ENCODE peak calls at places on chromosomes 6 and 20, in six cellular contexts. J is adrenal gland, L is IMR-90, U is AG04449, V is MM.1S, E is thyroid gland. S is an unnamed sample.

GRCh38 chr6:136225496-136225895 is 24.6 kb downstream of the MTFR2 start:
- DNase-seq in E (no peak), U (no peak), L (peak), V (no peak), J (no peak), S (no peak)

GRCh38 chr6:142378138-142378875 is 76.5 kb downstream of the ADGRG6 start:
- DNase-seq in E (peak), J (no peak), L (peak), U (no peak), V (no peak), S (no peak)

GRCh38 chr6:41371992-41372525 is 36.7 kb downstream of the NCR2 start:
- DNase-seq in L (no peak), J (peak), E (peak), V (no peak), U (no peak), S (no peak)

GRCh38 chr6:111683126-111683525 is 77.4 kb upstream of the TRAF3IP2 start:
- DNase-seq in L (no peak), J (no peak), U (no peak), E (no peak), V (no peak), S (no peak)

GRCh38 chr6:54299542-54300269 is 8.5 kb upstream of the TINAG start:
- DNase-seq in U (no peak), E (no peak), L (peak), J (no peak), V (no peak), S (no peak)

GRCh38 chr6:157096522-157096921 is 226.8 kb downstream of the TMEM242 start:
- DNase-seq in E (peak), V (no peak), L (no peak), U (no peak), J (no peak), S (no peak)

GRCh38 chr20:1467355-1468116 is 887 bp upstream of the NSFL1C start:
- DNase-seq in V (no peak), E (peak), J (no peak), U (no peak), L (no peak), S (no peak)

GRCh38 chr20:45450097-45450818 is 19.3 kb upstream of the WFDC2 start:
- DNase-seq in J (no peak), L (peak), E (no peak), U (no peak), V (peak), S (peak)

GRCh38 chr6:70590387-70590786 is 23.7 kb downstream of the SDHAF4 start:
- DNase-seq in V (no peak), E (no peak), U (no peak), J (no peak), L (no peak), S (no peak)

GRCh38 chr6:5937936-5938706 is 68.6 kb downstream of the NRN1 start:
- DNase-seq in L (no peak), U (no peak), E (no peak), J (no peak), V (no peak), S (no peak)

GRCh38 chr6:115613488-115613887 is 447.2 kb downstream of the FRK start:
- DNase-seq in L (peak), E (no peak), J (no peak), U (peak), V (no peak), S (no peak)

GRCh38 chr6:118965843-118966242 is 30.9 kb upstream of the MCM9 start:
- DNase-seq in J (no peak), E (no peak), L (no peak), U (no peak), V (no peak), S (no peak)

GRCh38 chr6:53651149-53651763 is 14.3 kb downstream of the KLHL31 start:
- DNase-seq in U (peak), J (peak), L (peak), E (peak), V (peak), S (peak)

GRCh38 chr6:71967436-71967835 is 81.1 kb downstream of the RIMS1 start:
- DNase-seq in U (peak), V (no peak), E (no peak), J (no peak), L (peak), S (no peak)

GRCh38 chr6:15751721-15752350 is 89.0 kb upstream of the DTNBP1 start:
- DNase-seq in L (no peak), E (no peak), J (no peak), U (no peak), V (no peak), S (no peak)

GRCh38 chr6:161107779-161108380 is 116.3 kb downstream of the MAP3K4 start:
- DNase-seq in J (no peak), E (no peak), L (no peak), U (no peak), V (no peak), S (no peak)

GRCh38 chr6:3912366-3913076 is 63.3 kb downstream of the FAM50B start:
- DNase-seq in L (peak), U (no peak), E (no peak), J (no peak), V (no peak), S (no peak)

GRCh38 chr6:157374889-157375443 is 6.0 kb upstream of the ZDHHC14 start:
- DNase-seq in U (no peak), V (no peak), J (no peak), L (no peak), E (no peak), S (no peak)

GRCh38 chr20:23530937-23531567 is 37.2 kb downstream of the CST9L start:
- DNase-seq in L (no peak), J (no peak), E (no peak), U (no peak), V (peak), S (peak)

GRCh38 chr6:13742961-13743735 is 31.5 kb upstream of the RANBP9 start:
- DNase-seq in E (no peak), J (no peak), L (no peak), V (no peak), U (no peak), S (no peak)

GRCh38 chr6:153435787-153436186 is 304.7 kb upstream of the RGS17 start:
- DNase-seq in U (no peak), E (no peak), L (no peak), J (no peak), V (no peak), S (no peak)

GRCh38 chr20:35311409-35311808 is 19.2 kb upstream of the FAM83C start:
- DNase-seq in U (no peak), V (no peak), J (no peak), L (peak), E (no peak), S (no peak)

GRCh38 chr6:20312581-20312980 is 89.1 kb upstream of the E2F3 start:
- DNase-seq in E (no peak), U (no peak), L (peak), J (no peak), V (no peak), S (no peak)

GRCh38 chr6:82963527-82963926 is 102.1 kb downstream of the UBE3D start:
- DNase-seq in L (no peak), U (no peak), J (no peak), E (no peak), V (no peak), S (no peak)

GRCh38 chr6:128368213-128369000 is 152.0 kb downstream of the PTPRK start:
- DNase-seq in E (no peak), V (no peak), U (no peak), J (no peak), L (no peak), S (no peak)

GRCh38 chr20:61414455-61414991 is 162.5 kb downstream of the CDH4 start:
- DNase-seq in J (no peak), E (no peak), V (no peak), U (no peak), L (no peak), S (no peak)

GRCh38 chr20:4135385-4136077 is 120.2 kb upstream of the RNF24 start:
- DNase-seq in L (peak), V (no peak), E (no peak), J (peak), U (peak), S (no peak)

GRCh38 chr6:14105547-14105946 is 12.0 kb upstream of the CD83 start:
- DNase-seq in U (no peak), L (no peak), V (no peak), J (no peak), E (no peak), S (no peak)

GRCh38 chr6:158321960-158322359 is 9.7 kb downstream of the TULP4 start:
- DNase-seq in J (no peak), U (no peak), V (no peak), E (no peak), L (peak), S (no peak)

GRCh38 chr6:139588076-139588639 is 213.7 kb upstream of the CITED2 start:
- DNase-seq in V (no peak), E (peak), U (no peak), L (peak), J (peak), S (no peak)

GRCh38 chr6:151089916-151090443 is 149.8 kb upstream of the AKAP12 start:
- DNase-seq in E (no peak), L (no peak), J (no peak), V (no peak), U (no peak), S (no peak)

GRCh38 chr20:18034039-18034438 is 23.7 kb downstream of the OVOL2 start:
- DNase-seq in L (no peak), J (no peak), E (no peak), V (no peak), U (no peak), S (no peak)

GRCh38 chr6:42929928-42930360 is 664 bp downstream of the CNPY3 start:
- DNase-seq in E (no peak), J (peak), U (peak), V (peak), L (peak), S (peak)

GRCh38 chr6:137906020-137906472 is 39.0 kb downstream of the TNFAIP3 start:
- DNase-seq in L (no peak), E (no peak), V (no peak), U (no peak), J (no peak), S (no peak)

GRCh38 chr6:137903933-137904821 is 37.1 kb downstream of the TNFAIP3 start:
- DNase-seq in E (no peak), U (no peak), L (peak), V (no peak), J (no peak), S (peak)

GRCh38 chr6:137909533-137909932 is 42.5 kb downstream of the TNFAIP3 start:
- DNase-seq in L (no peak), U (no peak), V (no peak), E (no peak), J (no peak), S (no peak)

GRCh38 chr6:137904822-137905617 is 38.0 kb downstream of the TNFAIP3 start:
- DNase-seq in V (no peak), L (no peak), U (no peak), J (no peak), E (no peak), S (no peak)

GRCh38 chr6:137907170-137907569 is 40.1 kb downstream of the TNFAIP3 start:
- DNase-seq in V (no peak), E (no peak), L (no peak), U (no peak), J (no peak), S (no peak)
- H3K4me3 ChIP-seq in V (no peak), E (no peak), L (no peak), U (no peak), J (no peak), S (no peak)

DNA sequence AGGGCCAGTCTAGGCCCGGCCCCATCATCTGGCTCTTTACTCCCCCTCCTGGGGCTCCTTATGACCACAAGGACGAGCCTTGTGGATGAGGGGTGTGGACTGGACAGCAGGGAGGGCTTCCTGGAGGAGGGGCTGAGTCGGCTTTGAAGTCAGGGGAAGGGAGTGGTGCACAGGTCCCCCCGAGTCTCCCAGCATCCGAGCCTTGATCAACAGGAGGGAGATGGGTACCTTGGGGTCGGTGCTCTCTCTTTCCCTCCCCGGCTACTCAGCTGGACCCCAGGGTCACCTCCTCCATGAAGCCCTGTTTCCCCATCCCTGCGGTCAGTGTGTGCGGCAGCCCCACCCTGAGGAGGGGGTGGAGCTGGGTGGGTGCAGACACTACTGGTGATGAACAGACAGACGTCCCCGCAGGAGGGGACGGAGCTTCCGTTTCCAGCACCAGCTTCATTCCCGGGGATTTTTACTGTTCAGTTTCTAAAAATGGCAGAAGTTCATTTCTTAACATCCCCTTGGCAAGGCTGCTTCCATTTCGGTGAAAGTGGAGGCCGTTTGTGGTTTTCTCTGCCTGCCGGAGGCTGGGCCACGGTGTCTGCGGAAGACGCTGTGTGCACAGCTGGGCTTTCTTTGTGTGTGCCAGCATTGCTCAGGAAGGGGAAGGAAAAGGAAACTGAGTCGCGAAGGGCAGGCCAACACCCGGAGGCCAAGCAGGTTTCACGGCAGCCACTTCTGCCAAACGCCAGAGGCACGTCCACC is 19.6 kb downstream of the NTSR1 start:
- DNase-seq in E (no peak), J (no peak), U (no peak), V (peak), L (no peak), S (peak)
- H3K4me3 ChIP-seq in E (no peak), J (no peak), U (no peak), V (no peak), L (no peak), S (peak)

GRCh38 chr6:24911983-24912382 is 23.8 kb downstream of the RIPOR2 start:
- DNase-seq in E (no peak), L (no peak), J (no peak), U (no peak), V (no peak), S (no peak)
- H3K4me3 ChIP-seq in E (no peak), L (peak), J (no peak), U (no peak), V (no peak), S (no peak)

GRCh38 chr20:51011479-51011878 is 11.4 kb downstream of the KCNG1 start:
- DNase-seq in E (no peak), J (no peak), V (no peak), L (no peak), U (no peak), S (no peak)

GRCh38 chr20:51012357-51012756 is 10.6 kb downstream of the KCNG1 start:
- DNase-seq in L (no peak), U (no peak), V (no peak), J (no peak), E (no peak), S (no peak)

GRCh38 chr20:51014797-51015722 is 7.8 kb downstream of the KCNG1 start:
- DNase-seq in E (peak), J (peak), L (peak), V (no peak), U (no peak), S (no peak)

GRCh38 chr20:51016521-51016920 is 6.4 kb downstream of the KCNG1 start:
- DNase-seq in U (no peak), J (no peak), L (no peak), E (no peak), V (no peak), S (no peak)

DNA sequence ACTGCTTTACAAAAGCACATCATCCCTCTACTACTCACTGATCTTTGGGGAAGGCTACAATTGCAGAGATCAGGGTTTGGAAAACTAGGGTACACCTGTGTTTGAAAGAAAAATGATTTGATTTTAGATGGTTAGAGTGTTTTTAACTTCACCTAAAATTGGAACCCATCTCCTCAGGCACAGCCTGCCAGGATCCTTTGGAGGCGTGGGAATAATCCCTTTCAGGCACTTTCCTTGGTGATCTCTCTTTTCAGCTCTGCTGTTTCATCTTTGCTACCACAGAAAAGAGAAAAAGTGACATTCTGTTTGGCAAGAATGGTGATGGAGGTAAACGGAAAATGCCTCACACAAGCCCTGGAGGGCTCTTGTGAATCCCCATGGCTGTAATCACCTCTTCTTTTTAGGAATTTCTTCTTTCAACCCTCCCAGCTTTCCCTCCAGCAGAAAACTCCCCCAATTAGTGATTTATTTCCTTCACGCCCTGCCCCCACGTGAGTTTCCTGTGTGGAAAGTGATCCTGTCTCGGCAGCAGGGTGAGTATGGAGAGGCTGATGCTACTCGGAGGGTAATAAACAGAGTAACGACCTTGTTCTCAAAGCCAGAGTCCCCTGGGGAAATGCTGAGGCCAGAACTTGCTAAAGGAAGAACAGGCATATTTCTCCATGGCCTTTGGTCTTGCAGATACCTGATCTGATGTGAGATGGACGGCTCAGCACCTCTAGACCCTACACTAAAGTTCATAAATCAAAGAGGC is 9.2 kb downstream of the KCNG1 start:
- DNase-seq in E (no peak), L (no peak), J (no peak), U (no peak), V (no peak), S (no peak)
- H3K4me3 ChIP-seq in E (no peak), L (no peak), J (no peak), U (no peak), V (no peak), S (no peak)

GRCh38 chr6:52597738-52598122 is 20.9 kb upstream of the TRAM2 start:
- DNase-seq in V (no peak), J (no peak), L (no peak), U (no peak), E (no peak), S (no peak)

GRCh38 chr6:52594216-52594615 is 17.4 kb upstream of the TRAM2 start:
- DNase-seq in V (no peak), U (no peak), E (no peak), L (no peak), J (no peak), S (no peak)

GRCh38 chr6:52595000-52595795 is 18.3 kb upstream of the TRAM2 start:
- DNase-seq in E (no peak), U (peak), L (peak), J (peak), V (no peak), S (no peak)

GRCh38 chr6:52596371-52597028 is 19.6 kb upstream of the TRAM2 start:
- DNase-seq in L (peak), V (no peak), U (no peak), E (no peak), J (no peak), S (no peak)

DNA sequence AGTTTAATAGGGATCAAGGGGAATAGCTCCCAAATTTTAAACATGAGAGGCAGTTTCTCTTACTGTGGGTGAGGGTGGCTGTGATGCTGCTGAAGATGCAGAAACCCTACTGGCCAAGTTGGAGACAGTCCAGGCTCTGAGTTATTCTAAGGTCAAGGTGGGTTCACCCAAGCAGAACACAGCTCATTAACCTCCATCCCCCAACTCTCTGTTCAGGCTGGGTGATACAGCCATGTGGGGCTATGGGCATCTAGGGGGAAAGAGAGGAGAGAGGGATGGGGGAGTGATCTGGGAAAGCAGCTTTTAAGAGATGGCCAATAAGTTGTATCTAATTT is 18.9 kb upstream of the TRAM2 start:
- DNase-seq in V (no peak), E (peak), U (no peak), J (no peak), L (no peak), S (no peak)
- H3K4me3 ChIP-seq in V (no peak), E (no peak), U (peak), J (no peak), L (no peak), S (no peak)

DNA sequence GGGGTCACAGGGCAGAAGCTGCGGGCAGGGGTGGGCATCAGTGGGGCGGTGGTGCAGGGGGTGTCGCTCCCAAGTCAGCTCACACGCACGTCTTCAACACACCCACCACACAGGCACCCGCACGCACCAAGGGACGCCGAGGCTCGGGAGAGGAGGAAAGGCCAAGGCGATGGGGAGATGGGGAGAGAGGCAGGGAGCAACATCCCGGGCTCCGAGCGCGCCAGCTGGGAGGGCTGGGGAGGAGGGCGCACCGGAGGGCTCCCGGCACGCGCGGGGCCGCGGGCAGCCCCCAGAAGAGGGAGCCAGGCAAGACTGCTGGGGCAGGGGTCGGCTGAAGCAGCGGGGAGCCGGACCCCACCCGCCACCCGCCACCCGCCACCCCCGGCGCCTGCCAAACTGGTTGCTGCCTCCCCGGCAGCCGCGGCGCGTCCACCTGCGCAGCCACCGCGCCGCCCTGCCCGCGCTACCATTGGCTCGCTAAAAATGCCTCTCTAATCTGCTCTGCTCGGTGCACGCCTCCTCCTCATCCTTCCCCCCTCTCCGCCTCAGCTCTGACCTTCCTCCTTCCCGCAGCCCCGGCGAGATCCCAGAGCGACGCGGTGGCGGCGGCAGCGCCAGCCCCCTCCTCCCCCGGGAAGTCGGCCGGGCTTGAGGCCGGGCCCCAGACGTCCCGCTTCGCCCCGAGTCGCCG is at the start of gene PACSIN1:
- DNase-seq in U (no peak), L (no peak), V (peak), E (peak), J (peak), S (no peak)
- H3K4me3 ChIP-seq in U (peak), L (peak), V (peak), E (no peak), J (peak), S (peak)

GRCh38 chr6:24990227-24990843 is 54.6 kb upstream of the RIPOR2 start:
- DNase-seq in U (no peak), L (peak), J (no peak), V (no peak), E (no peak), S (no peak)

GRCh38 chr6:24994812-24995211 is 59.1 kb upstream of the RIPOR2 start:
- DNase-seq in U (no peak), V (no peak), L (no peak), E (no peak), J (no peak), S (no peak)

GRCh38 chr6:24988562-24988961 is 52.8 kb upstream of the RIPOR2 start:
- DNase-seq in L (no peak), J (no peak), V (no peak), E (no peak), U (no peak), S (no peak)

GRCh38 chr6:24991748-24992467 is 56.1 kb upstream of the RIPOR2 start:
- DNase-seq in J (peak), L (peak), V (peak), E (peak), U (no peak), S (peak)

GRCh38 chr6:24990944-24991747 is 55.4 kb upstream of the RIPOR2 start:
- DNase-seq in J (no peak), U (no peak), L (no peak), E (no peak), V (no peak), S (no peak)
- H3K4me3 ChIP-seq in J (no peak), U (no peak), L (no peak), E (no peak), V (no peak), S (no peak)

S was measured in Jurkat, Clone E6-1.